ENCODE peak calls at places on chromosomes 1 and 21, in eight cellular contexts. One of them, this sample, is unnamed.

GRCh38 chr1:235843458-235843857 is 23.2 kb downstream of the LYST start:
- DNase-seq in HCT116: peak; percentile 21
- DNase-seq in transverse colon: no peak
- DNase-seq in adrenal gland: no peak
- DNase-seq in heart left ventricle: no peak
- DNase-seq in IMR-90: peak; percentile 68
- DNase-seq in tibial nerve: peak; percentile 41
- DNase-seq in ovary: no peak
- DNase-seq in this sample: no peak

GRCh38 chr1:117676615-117677130 is 70.8 kb downstream of the TENT5C start:
- DNase-seq in HCT116: no peak
- DNase-seq in transverse colon: no peak
- DNase-seq in adrenal gland: no peak
- DNase-seq in heart left ventricle: no peak
- DNase-seq in IMR-90: no peak
- DNase-seq in tibial nerve: no peak
- DNase-seq in ovary: no peak
- DNase-seq in this sample: no peak

GRCh38 chr21:33685613-33686197 is 43.4 kb downstream of the ITSN1 start:
- DNase-seq in HCT116: no peak
- DNase-seq in transverse colon: no peak
- DNase-seq in adrenal gland: no peak
- DNase-seq in heart left ventricle: no peak
- DNase-seq in IMR-90: peak; percentile 66
- DNase-seq in tibial nerve: no peak
- DNase-seq in ovary: no peak
- DNase-seq in this sample: no peak

GRCh38 chr1:37166005-37166404 is 131.7 kb upstream of the GRIK3 start:
- DNase-seq in HCT116: no peak
- DNase-seq in transverse colon: no peak
- DNase-seq in adrenal gland: no peak
- DNase-seq in heart left ventricle: no peak
- DNase-seq in IMR-90: no peak
- DNase-seq in tibial nerve: no peak
- DNase-seq in ovary: no peak
- DNase-seq in this sample: no peak

GRCh38 chr1:26281091-26281958 is 1.4 kb downstream of the SH3BGRL3 start:
- DNase-seq in HCT116: no peak
- DNase-seq in transverse colon: no peak
- DNase-seq in adrenal gland: no peak
- DNase-seq in heart left ventricle: no peak
- DNase-seq in IMR-90: no peak
- DNase-seq in tibial nerve: no peak
- DNase-seq in ovary: no peak
- DNase-seq in this sample: no peak

GRCh38 chr1:16405441-16405840 is 31.8 kb downstream of the SPATA21 start:
- DNase-seq in HCT116: no peak
- DNase-seq in transverse colon: no peak
- DNase-seq in adrenal gland: no peak
- DNase-seq in heart left ventricle: no peak
- DNase-seq in IMR-90: no peak
- DNase-seq in tibial nerve: no peak
- DNase-seq in ovary: no peak
- DNase-seq in this sample: no peak

GRCh38 chr1:44500181-44501021 is 95.3 kb downstream of the RNF220 start:
- DNase-seq in HCT116: no peak
- DNase-seq in transverse colon: no peak
- DNase-seq in adrenal gland: no peak
- DNase-seq in heart left ventricle: no peak
- DNase-seq in IMR-90: no peak
- DNase-seq in tibial nerve: no peak
- DNase-seq in ovary: no peak
- DNase-seq in this sample: no peak

GRCh38 chr21:35649186-35649585 is 411.1 kb downstream of the SETD4 start:
- DNase-seq in HCT116: no peak
- DNase-seq in transverse colon: no peak
- DNase-seq in adrenal gland: no peak
- DNase-seq in heart left ventricle: no peak
- DNase-seq in IMR-90: peak; percentile 70
- DNase-seq in tibial nerve: no peak
- DNase-seq in ovary: no peak
- DNase-seq in this sample: no peak

GRCh38 chr1:47663286-47663685 is 225.4 kb downstream of the FOXD2 start:
- DNase-seq in HCT116: no peak
- DNase-seq in transverse colon: no peak
- DNase-seq in adrenal gland: no peak
- DNase-seq in heart left ventricle: no peak
- DNase-seq in IMR-90: no peak
- DNase-seq in tibial nerve: no peak
- DNase-seq in ovary: no peak
- DNase-seq in this sample: no peak

GRCh38 chr1:207389728-207390464 is 64.2 kb upstream of the CR2 start:
- DNase-seq in HCT116: peak; percentile 75
- DNase-seq in transverse colon: no peak
- DNase-seq in adrenal gland: no peak
- DNase-seq in heart left ventricle: no peak
- DNase-seq in IMR-90: peak; percentile 76
- DNase-seq in tibial nerve: no peak
- DNase-seq in ovary: no peak
- DNase-seq in this sample: no peak

GRCh38 chr1:89615676-89616598 is 17.0 kb upstream of the LRRC8C start:
- DNase-seq in HCT116: peak; percentile 27
- DNase-seq in transverse colon: peak; percentile 30
- DNase-seq in adrenal gland: no peak
- DNase-seq in heart left ventricle: no peak
- DNase-seq in IMR-90: no peak
- DNase-seq in tibial nerve: no peak
- DNase-seq in ovary: no peak
- DNase-seq in this sample: no peak

GRCh38 chr1:216024546-216024945 is 398.7 kb downstream of the USH2A start:
- DNase-seq in HCT116: no peak
- DNase-seq in transverse colon: no peak
- DNase-seq in adrenal gland: no peak
- DNase-seq in heart left ventricle: no peak
- DNase-seq in IMR-90: no peak
- DNase-seq in tibial nerve: no peak
- DNase-seq in ovary: no peak
- DNase-seq in this sample: no peak
- TF ChIP-seq POLR2A in HCT116: no peak
- TF ChIP-seq POLR2A in transverse colon: no peak
- TF ChIP-seq POLR2A in adrenal gland: no peak
- TF ChIP-seq POLR2A in heart left ventricle: no peak
- TF ChIP-seq POLR2A in IMR-90: no peak
- TF ChIP-seq POLR2A in tibial nerve: no peak
- TF ChIP-seq POLR2A in ovary: no peak
- TF ChIP-seq POLR2A in this sample: no peak

GRCh38 chr1:115141145-115141454 is 51.8 kb upstream of the TSPAN2 start:
- DNase-seq in HCT116: no peak
- DNase-seq in transverse colon: no peak
- DNase-seq in adrenal gland: no peak
- DNase-seq in heart left ventricle: no peak
- DNase-seq in IMR-90: no peak
- DNase-seq in tibial nerve: no peak
- DNase-seq in ovary: no peak
- DNase-seq in this sample: no peak

GRCh38 chr1:115139381-115139780 is 50.1 kb upstream of the TSPAN2 start:
- DNase-seq in HCT116: no peak
- DNase-seq in transverse colon: no peak
- DNase-seq in adrenal gland: no peak
- DNase-seq in heart left ventricle: no peak
- DNase-seq in IMR-90: no peak
- DNase-seq in tibial nerve: no peak
- DNase-seq in ovary: peak; percentile 11
- DNase-seq in this sample: no peak

GRCh38 chr1:115138973-115139372 is 49.7 kb upstream of the TSPAN2 start:
- DNase-seq in HCT116: peak; percentile 84
- DNase-seq in transverse colon: peak; percentile 83
- DNase-seq in adrenal gland: peak; percentile 94
- DNase-seq in heart left ventricle: peak; percentile 89
- DNase-seq in IMR-90: peak; percentile 94
- DNase-seq in tibial nerve: peak; percentile 88
- DNase-seq in ovary: peak; percentile 86
- DNase-seq in this sample: peak; percentile 86

GRCh38 chr1:115142616-115143015 is 53.3 kb upstream of the TSPAN2 start:
- DNase-seq in HCT116: no peak
- DNase-seq in transverse colon: no peak
- DNase-seq in adrenal gland: no peak
- DNase-seq in heart left ventricle: no peak
- DNase-seq in IMR-90: peak; percentile 68
- DNase-seq in tibial nerve: no peak
- DNase-seq in ovary: peak; percentile 14
- DNase-seq in this sample: no peak

GRCh38 chr1:115140442-115141144 is 51.3 kb upstream of the TSPAN2 start:
- DNase-seq in HCT116: no peak
- DNase-seq in transverse colon: no peak
- DNase-seq in adrenal gland: no peak
- DNase-seq in heart left ventricle: no peak
- DNase-seq in IMR-90: no peak
- DNase-seq in tibial nerve: no peak
- DNase-seq in ovary: no peak
- DNase-seq in this sample: no peak
- TF ChIP-seq CTCF in HCT116: no peak
- TF ChIP-seq CTCF in transverse colon: no peak
- TF ChIP-seq CTCF in adrenal gland: no peak
- TF ChIP-seq CTCF in heart left ventricle: no peak
- TF ChIP-seq CTCF in IMR-90: no peak
- TF ChIP-seq CTCF in tibial nerve: no peak
- TF ChIP-seq CTCF in ovary: no peak
- TF ChIP-seq CTCF in this sample: no peak

GRCh38 chr1:167713330-167714081 is 8.3 kb upstream of the MPZL1 start:
- DNase-seq in HCT116: no peak
- DNase-seq in transverse colon: peak; percentile 26
- DNase-seq in adrenal gland: peak; percentile 67
- DNase-seq in heart left ventricle: peak; percentile 67
- DNase-seq in IMR-90: peak; percentile 24
- DNase-seq in tibial nerve: peak; percentile 21
- DNase-seq in ovary: peak; percentile 23
- DNase-seq in this sample: no peak

GRCh38 chr1:167711797-167712196 is 10.0 kb upstream of the MPZL1 start:
- DNase-seq in HCT116: no peak
- DNase-seq in transverse colon: peak; percentile 59
- DNase-seq in adrenal gland: peak; percentile 51
- DNase-seq in heart left ventricle: no peak
- DNase-seq in IMR-90: no peak
- DNase-seq in tibial nerve: peak; percentile 61
- DNase-seq in ovary: no peak
- DNase-seq in this sample: no peak

GRCh38 chr1:167714851-167715652 is 6.7 kb upstream of the MPZL1 start:
- DNase-seq in HCT116: peak; percentile 86
- DNase-seq in transverse colon: peak; percentile 90
- DNase-seq in adrenal gland: peak; percentile 96
- DNase-seq in heart left ventricle: peak; percentile 84
- DNase-seq in IMR-90: peak; percentile 83
- DNase-seq in tibial nerve: peak; percentile 98
- DNase-seq in ovary: peak; percentile 78
- DNase-seq in this sample: peak; percentile 83

GRCh38 chr1:167715653-167716302 is 6.0 kb upstream of the MPZL1 start:
- DNase-seq in HCT116: no peak
- DNase-seq in transverse colon: no peak
- DNase-seq in adrenal gland: no peak
- DNase-seq in heart left ventricle: no peak
- DNase-seq in IMR-90: peak; percentile 10
- DNase-seq in tibial nerve: no peak
- DNase-seq in ovary: no peak
- DNase-seq in this sample: no peak

GRCh38 chr1:167714098-167714850 is 7.5 kb upstream of the MPZL1 start:
- DNase-seq in HCT116: peak; percentile 76
- DNase-seq in transverse colon: peak; percentile 93
- DNase-seq in adrenal gland: peak; percentile 96
- DNase-seq in heart left ventricle: peak; percentile 93
- DNase-seq in IMR-90: no peak
- DNase-seq in tibial nerve: peak; percentile 98
- DNase-seq in ovary: peak; percentile 93
- DNase-seq in this sample: peak; percentile 72
- TF ChIP-seq POLR2A in HCT116: no peak
- TF ChIP-seq POLR2A in transverse colon: peak; percentile 57
- TF ChIP-seq POLR2A in adrenal gland: peak; percentile 74
- TF ChIP-seq POLR2A in heart left ventricle: peak; percentile 40
- TF ChIP-seq POLR2A in IMR-90: peak; percentile 71
- TF ChIP-seq POLR2A in tibial nerve: no peak
- TF ChIP-seq POLR2A in ovary: peak; percentile 16
- TF ChIP-seq POLR2A in this sample: peak; percentile 43

GRCh38 chr1:227753999-227754764 is 18.9 kb downstream of the SNAP47 start:
- DNase-seq in HCT116: no peak
- DNase-seq in transverse colon: peak; percentile 26
- DNase-seq in adrenal gland: peak; percentile 88
- DNase-seq in heart left ventricle: peak; percentile 70
- DNase-seq in IMR-90: peak; percentile 64
- DNase-seq in tibial nerve: no peak
- DNase-seq in ovary: no peak
- DNase-seq in this sample: peak; percentile 69
- TF ChIP-seq CTCF in HCT116: no peak
- TF ChIP-seq CTCF in transverse colon: no peak
- TF ChIP-seq CTCF in adrenal gland: no peak
- TF ChIP-seq CTCF in heart left ventricle: no peak
- TF ChIP-seq CTCF in IMR-90: no peak
- TF ChIP-seq CTCF in tibial nerve: no peak
- TF ChIP-seq CTCF in ovary: no peak
- TF ChIP-seq CTCF in this sample: no peak

GRCh38 chr1:206144605-206145004 is 27.4 kb upstream of the AVPR1B start:
- DNase-seq in HCT116: no peak
- DNase-seq in transverse colon: no peak
- DNase-seq in adrenal gland: no peak
- DNase-seq in heart left ventricle: no peak
- DNase-seq in IMR-90: no peak
- DNase-seq in tibial nerve: no peak
- DNase-seq in ovary: no peak
- DNase-seq in this sample: no peak

GRCh38 chr1:206142770-206143169 is 25.6 kb upstream of the AVPR1B start:
- DNase-seq in HCT116: no peak
- DNase-seq in transverse colon: no peak
- DNase-seq in adrenal gland: no peak
- DNase-seq in heart left ventricle: no peak
- DNase-seq in IMR-90: no peak
- DNase-seq in tibial nerve: no peak
- DNase-seq in ovary: no peak
- DNase-seq in this sample: no peak

GRCh38 chr1:206145771-206146290 is 28.6 kb upstream of the AVPR1B start:
- DNase-seq in HCT116: no peak
- DNase-seq in transverse colon: no peak
- DNase-seq in adrenal gland: no peak
- DNase-seq in heart left ventricle: no peak
- DNase-seq in IMR-90: no peak
- DNase-seq in tibial nerve: no peak
- DNase-seq in ovary: no peak
- DNase-seq in this sample: no peak

GRCh38 chr1:206143537-206144155 is 26.5 kb upstream of the AVPR1B start:
- DNase-seq in HCT116: no peak
- DNase-seq in transverse colon: no peak
- DNase-seq in adrenal gland: no peak
- DNase-seq in heart left ventricle: no peak
- DNase-seq in IMR-90: no peak
- DNase-seq in tibial nerve: no peak
- DNase-seq in ovary: no peak
- DNase-seq in this sample: no peak

DNA sequence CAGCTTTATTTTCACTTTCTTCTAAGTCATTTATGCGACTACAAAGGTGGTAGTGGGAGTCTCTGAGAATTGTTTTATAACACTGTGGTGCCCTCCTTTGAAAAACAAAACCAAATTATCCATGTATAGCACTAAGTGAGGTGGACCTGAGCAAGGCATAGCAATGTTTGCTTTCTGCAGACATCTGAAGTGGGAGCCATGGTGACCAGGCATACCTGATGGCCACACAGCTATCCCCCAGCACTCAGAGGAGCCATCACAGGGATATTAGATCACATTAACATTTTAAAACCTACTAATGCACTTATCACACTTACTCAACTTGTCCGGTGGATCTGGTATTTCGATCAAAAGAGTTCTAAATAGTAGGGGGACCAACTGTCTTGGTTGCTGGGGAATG is 24.8 kb upstream of the AVPR1B start:
- DNase-seq in HCT116: no peak
- DNase-seq in transverse colon: no peak
- DNase-seq in adrenal gland: no peak
- DNase-seq in heart left ventricle: no peak
- DNase-seq in IMR-90: no peak
- DNase-seq in tibial nerve: no peak
- DNase-seq in ovary: no peak
- DNase-seq in this sample: no peak
- TF ChIP-seq POLR2A in HCT116: no peak
- TF ChIP-seq POLR2A in transverse colon: no peak
- TF ChIP-seq POLR2A in adrenal gland: no peak
- TF ChIP-seq POLR2A in heart left ventricle: no peak
- TF ChIP-seq POLR2A in IMR-90: no peak
- TF ChIP-seq POLR2A in tibial nerve: no peak
- TF ChIP-seq POLR2A in ovary: no peak
- TF ChIP-seq POLR2A in this sample: no peak